ENCODE peak calls at places on chromosomes 2 and 18, in six cellular contexts. One of them, this sample, is unnamed. For H3K4me1, the result is how much of the 10 kb centered on the place peaks cover.

GRCh38 chr18:72991379-72991778 is 123.6 kb upstream of the NETO1 start:
- DNase-seq in GM23338: no peak
- DNase-seq in suprapubic skin: no peak
- DNase-seq in mucosa of descending colon: no peak
- DNase-seq in upper lobe of right lung: no peak
- DNase-seq in HCT116: no peak
- DNase-seq in this sample: no peak

GRCh38 chr18:35703043-35703688 is 121.6 kb downstream of the GALNT1 start:
- DNase-seq in HCT116: no peak
- DNase-seq in mucosa of descending colon: no peak
- DNase-seq in GM23338: no peak
- DNase-seq in upper lobe of right lung: no peak
- DNase-seq in suprapubic skin: no peak
- DNase-seq in this sample: no peak

GRCh38 chr2:84807063-84807485 is 73.8 kb downstream of the TRABD2A start:
- DNase-seq in HCT116: peak
- DNase-seq in suprapubic skin: no peak
- DNase-seq in mucosa of descending colon: no peak
- DNase-seq in upper lobe of right lung: no peak
- DNase-seq in GM23338: no peak
- DNase-seq in this sample: no peak

GRCh38 chr2:198374375-198375072 is 570.1 kb downstream of the PLCL1 start:
- DNase-seq in GM23338: peak
- DNase-seq in mucosa of descending colon: no peak
- DNase-seq in suprapubic skin: no peak
- DNase-seq in HCT116: no peak
- DNase-seq in upper lobe of right lung: no peak
- DNase-seq in this sample: no peak

GRCh38 chr2:10903861-10904210 is 7.9 kb upstream of the KCNF1 start:
- DNase-seq in HCT116: no peak
- DNase-seq in GM23338: no peak
- DNase-seq in mucosa of descending colon: no peak
- DNase-seq in suprapubic skin: no peak
- DNase-seq in upper lobe of right lung: no peak
- DNase-seq in this sample: no peak

GRCh38 chr18:13011719-13012118 is 20.6 kb downstream of the CEP192 start:
- DNase-seq in upper lobe of right lung: no peak
- DNase-seq in HCT116: no peak
- DNase-seq in mucosa of descending colon: no peak
- DNase-seq in suprapubic skin: no peak
- DNase-seq in GM23338: no peak
- DNase-seq in this sample: no peak

GRCh38 chr2:197086500-197086899 is 160.0 kb upstream of the PGAP1 start:
- DNase-seq in HCT116: no peak
- DNase-seq in upper lobe of right lung: no peak
- DNase-seq in mucosa of descending colon: no peak
- DNase-seq in suprapubic skin: no peak
- DNase-seq in GM23338: no peak
- DNase-seq in this sample: no peak

GRCh38 chr2:128292599-128293425 is 25.9 kb downstream of the HS6ST1 start:
- DNase-seq in mucosa of descending colon: peak
- DNase-seq in suprapubic skin: no peak
- DNase-seq in GM23338: no peak
- DNase-seq in upper lobe of right lung: no peak
- DNase-seq in HCT116: no peak
- DNase-seq in this sample: no peak

GRCh38 chr2:38665854-38666577 is at the start of gene GALM:
- DNase-seq in GM23338: peak
- DNase-seq in HCT116: peak
- DNase-seq in suprapubic skin: peak
- DNase-seq in upper lobe of right lung: peak
- DNase-seq in mucosa of descending colon: peak
- DNase-seq in this sample: peak

GRCh38 chr2:121644715-121645114 is 4.5 kb downstream of the CLASP1 start:
- DNase-seq in suprapubic skin: no peak
- DNase-seq in upper lobe of right lung: no peak
- DNase-seq in mucosa of descending colon: no peak
- DNase-seq in GM23338: no peak
- DNase-seq in HCT116: no peak
- DNase-seq in this sample: no peak

GRCh38 chr2:183149489-183149888 is 25.2 kb downstream of the NUP35 start:
- DNase-seq in upper lobe of right lung: no peak
- DNase-seq in HCT116: no peak
- DNase-seq in mucosa of descending colon: no peak
- DNase-seq in GM23338: peak
- DNase-seq in suprapubic skin: no peak
- DNase-seq in this sample: no peak

GRCh38 chr18:67961701-67962440 is 445.4 kb upstream of the DSEL start:
- DNase-seq in suprapubic skin: no peak
- DNase-seq in HCT116: no peak
- DNase-seq in mucosa of descending colon: no peak
- DNase-seq in upper lobe of right lung: no peak
- DNase-seq in GM23338: no peak
- DNase-seq in this sample: no peak

GRCh38 chr2:106193491-106193976 is 567 bp downstream of the UXS1 start:
- DNase-seq in suprapubic skin: peak
- DNase-seq in mucosa of descending colon: peak
- DNase-seq in HCT116: no peak
- DNase-seq in upper lobe of right lung: peak
- DNase-seq in GM23338: peak
- DNase-seq in this sample: peak

GRCh38 chr2:18413794-18414396 is 146.6 kb downstream of the RDH14 start:
- DNase-seq in GM23338: no peak
- DNase-seq in mucosa of descending colon: no peak
- DNase-seq in upper lobe of right lung: no peak
- DNase-seq in suprapubic skin: no peak
- DNase-seq in HCT116: peak
- DNase-seq in this sample: no peak

GRCh38 chr2:234304945-234305344 is 191.9 kb downstream of the ARL4C start:
- DNase-seq in suprapubic skin: no peak
- DNase-seq in HCT116: no peak
- DNase-seq in upper lobe of right lung: no peak
- DNase-seq in GM23338: peak
- DNase-seq in mucosa of descending colon: no peak
- DNase-seq in this sample: no peak

GRCh38 chr2:188721784-188722183 is 252.4 kb upstream of the COL3A1 start:
- DNase-seq in suprapubic skin: no peak
- DNase-seq in GM23338: no peak
- DNase-seq in upper lobe of right lung: no peak
- DNase-seq in mucosa of descending colon: no peak
- DNase-seq in HCT116: no peak
- DNase-seq in this sample: no peak

GRCh38 chr18:78770149-78771139 is 209.2 kb upstream of the SALL3 start:
- DNase-seq in upper lobe of right lung: no peak
- DNase-seq in GM23338: peak
- DNase-seq in mucosa of descending colon: no peak
- DNase-seq in suprapubic skin: no peak
- DNase-seq in HCT116: no peak
- DNase-seq in this sample: no peak

GRCh38 chr2:31660812-31661335 is 80.1 kb upstream of the SRD5A2 start:
- DNase-seq in upper lobe of right lung: no peak
- DNase-seq in GM23338: no peak
- DNase-seq in mucosa of descending colon: no peak
- DNase-seq in suprapubic skin: no peak
- DNase-seq in HCT116: no peak
- DNase-seq in this sample: no peak

GRCh38 chr2:4674007-4674406 is 970.6 kb downstream of the DCDC2C start:
- DNase-seq in suprapubic skin: no peak
- DNase-seq in upper lobe of right lung: no peak
- DNase-seq in GM23338: no peak
- DNase-seq in mucosa of descending colon: no peak
- DNase-seq in HCT116: no peak
- DNase-seq in this sample: peak

GRCh38 chr2:18861951-18862350 is 272.6 kb upstream of the NT5C1B start:
- DNase-seq in HCT116: no peak
- DNase-seq in mucosa of descending colon: no peak
- DNase-seq in suprapubic skin: no peak
- DNase-seq in GM23338: no peak
- DNase-seq in upper lobe of right lung: no peak
- DNase-seq in this sample: no peak

GRCh38 chr2:27059141-27059820 is 7.8 kb downstream of the AGBL5 start:
- DNase-seq in suprapubic skin: no peak
- DNase-seq in mucosa of descending colon: no peak
- DNase-seq in HCT116: no peak
- DNase-seq in GM23338: no peak
- DNase-seq in upper lobe of right lung: no peak
- DNase-seq in this sample: no peak

GRCh38 chr2:54574107-54574859 is 118.2 kb downstream of the SPTBN1 start:
- DNase-seq in mucosa of descending colon: peak
- DNase-seq in GM23338: no peak
- DNase-seq in HCT116: no peak
- DNase-seq in suprapubic skin: no peak
- DNase-seq in upper lobe of right lung: no peak
- DNase-seq in this sample: peak

GRCh38 chr2:16069663-16069932 is 129.2 kb downstream of the MYCN start:
- DNase-seq in mucosa of descending colon: no peak
- DNase-seq in suprapubic skin: no peak
- DNase-seq in HCT116: no peak
- DNase-seq in GM23338: no peak
- DNase-seq in upper lobe of right lung: no peak
- DNase-seq in this sample: no peak

GRCh38 chr2:60552096-60552850 is 1.2 kb downstream of the BCL11A start:
- DNase-seq in GM23338: peak
- DNase-seq in suprapubic skin: no peak
- DNase-seq in HCT116: no peak
- DNase-seq in upper lobe of right lung: peak
- DNase-seq in mucosa of descending colon: peak
- DNase-seq in this sample: no peak

GRCh38 chr18:35810505-35810904 is 162.0 kb upstream of the RMP24 start:
- DNase-seq in suprapubic skin: no peak
- DNase-seq in HCT116: no peak
- DNase-seq in GM23338: no peak
- DNase-seq in mucosa of descending colon: no peak
- DNase-seq in upper lobe of right lung: no peak
- DNase-seq in this sample: no peak

GRCh38 chr2:43012966-43013365 is 213.4 kb downstream of the ZFP36L2 start:
- DNase-seq in mucosa of descending colon: no peak
- DNase-seq in HCT116: no peak
- DNase-seq in GM23338: no peak
- DNase-seq in upper lobe of right lung: no peak
- DNase-seq in suprapubic skin: no peak
- DNase-seq in this sample: no peak
- H3K4me1 ChIP-seq in mucosa of descending colon: under half
- H3K4me1 ChIP-seq in HCT116: under half
- H3K4me1 ChIP-seq in GM23338: under half
- H3K4me1 ChIP-seq in upper lobe of right lung: under half
- H3K4me1 ChIP-seq in suprapubic skin: under half
- H3K4me1 ChIP-seq in this sample: under half

DNA sequence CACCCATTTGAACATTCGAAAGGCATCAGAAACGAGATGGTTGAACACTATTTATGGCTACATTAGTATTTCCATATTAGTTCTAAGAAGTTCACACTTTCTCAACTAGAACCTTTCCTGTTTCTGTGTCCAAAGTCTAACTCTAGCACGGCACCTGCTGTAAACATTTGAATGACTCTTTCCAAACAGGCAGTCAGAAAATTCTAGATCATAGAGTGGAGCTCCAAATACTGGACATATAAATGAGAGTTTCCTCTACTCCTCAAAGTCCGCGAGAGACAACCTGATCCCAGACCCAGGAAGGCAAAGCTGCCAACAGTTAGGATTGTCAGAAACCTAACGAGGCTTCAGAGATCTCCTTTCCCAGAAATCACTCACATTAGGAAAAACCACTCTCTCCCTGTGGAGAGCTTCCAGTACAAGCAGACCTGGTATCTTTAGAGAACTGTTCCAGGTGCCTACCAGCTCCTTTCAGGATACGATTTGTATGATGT is 10.6 kb downstream of the RND3 start:
- DNase-seq in suprapubic skin: no peak
- DNase-seq in HCT116: no peak
- DNase-seq in upper lobe of right lung: no peak
- DNase-seq in GM23338: no peak
- DNase-seq in mucosa of descending colon: no peak
- DNase-seq in this sample: no peak
- H3K4me1 ChIP-seq in suprapubic skin: half or more
- H3K4me1 ChIP-seq in HCT116: half or more
- H3K4me1 ChIP-seq in upper lobe of right lung: under half
- H3K4me1 ChIP-seq in GM23338: half or more
- H3K4me1 ChIP-seq in mucosa of descending colon: half or more
- H3K4me1 ChIP-seq in this sample: under half

GRCh38 chr2:124586210-124586609 is 561.1 kb downstream of the CNTNAP5 start:
- DNase-seq in GM23338: no peak
- DNase-seq in suprapubic skin: no peak
- DNase-seq in HCT116: no peak
- DNase-seq in upper lobe of right lung: no peak
- DNase-seq in mucosa of descending colon: no peak
- DNase-seq in this sample: no peak

GRCh38 chr2:124590001-124590400 is 564.9 kb downstream of the CNTNAP5 start:
- DNase-seq in suprapubic skin: no peak
- DNase-seq in upper lobe of right lung: no peak
- DNase-seq in mucosa of descending colon: no peak
- DNase-seq in GM23338: no peak
- DNase-seq in HCT116: no peak
- DNase-seq in this sample: no peak

GRCh38 chr2:124585277-124585676 is 560.2 kb downstream of the CNTNAP5 start:
- DNase-seq in upper lobe of right lung: no peak
- DNase-seq in suprapubic skin: no peak
- DNase-seq in mucosa of descending colon: no peak
- DNase-seq in HCT116: no peak
- DNase-seq in GM23338: no peak
- DNase-seq in this sample: no peak

GRCh38 chr2:124582387-124582786 is 557.3 kb downstream of the CNTNAP5 start:
- DNase-seq in suprapubic skin: no peak
- DNase-seq in upper lobe of right lung: no peak
- DNase-seq in GM23338: no peak
- DNase-seq in mucosa of descending colon: no peak
- DNase-seq in HCT116: no peak
- DNase-seq in this sample: no peak

GRCh38 chr2:124586835-124587234 is 561.7 kb downstream of the CNTNAP5 start:
- DNase-seq in mucosa of descending colon: no peak
- DNase-seq in GM23338: no peak
- DNase-seq in suprapubic skin: no peak
- DNase-seq in HCT116: no peak
- DNase-seq in upper lobe of right lung: no peak
- DNase-seq in this sample: no peak
- H3K4me1 ChIP-seq in mucosa of descending colon: under half
- H3K4me1 ChIP-seq in GM23338: under half
- H3K4me1 ChIP-seq in suprapubic skin: under half
- H3K4me1 ChIP-seq in HCT116: under half
- H3K4me1 ChIP-seq in upper lobe of right lung: under half
- H3K4me1 ChIP-seq in this sample: under half

GRCh38 chr18:31581498-31582197 is 10.0 kb upstream of the TTR start:
- DNase-seq in GM23338: no peak
- DNase-seq in HCT116: no peak
- DNase-seq in mucosa of descending colon: no peak
- DNase-seq in suprapubic skin: no peak
- DNase-seq in upper lobe of right lung: no peak
- DNase-seq in this sample: no peak
- H3K4me1 ChIP-seq in GM23338: under half
- H3K4me1 ChIP-seq in HCT116: under half
- H3K4me1 ChIP-seq in mucosa of descending colon: under half
- H3K4me1 ChIP-seq in suprapubic skin: under half
- H3K4me1 ChIP-seq in upper lobe of right lung: under half
- H3K4me1 ChIP-seq in this sample: under half

GRCh38 chr2:70141754-70142589 is 48.8 kb downstream of the C2orf42 start:
- DNase-seq in HCT116: peak
- DNase-seq in mucosa of descending colon: no peak
- DNase-seq in suprapubic skin: peak
- DNase-seq in GM23338: peak
- DNase-seq in upper lobe of right lung: no peak
- DNase-seq in this sample: peak
- H3K4me1 ChIP-seq in HCT116: half or more
- H3K4me1 ChIP-seq in mucosa of descending colon: under half
- H3K4me1 ChIP-seq in suprapubic skin: under half
- H3K4me1 ChIP-seq in GM23338: under half
- H3K4me1 ChIP-seq in upper lobe of right lung: under half
- H3K4me1 ChIP-seq in this sample: under half